ENCODE peak calls at places on chromosome 4, in eight cellular contexts. G, T, N, C, U, B, F and D are unnamed samples.

GRCh38 chr4:52098618-52099017 is 47.5 kb downstream of the SPATA18 start:
- DNase-seq in C (no peak), U (peak), B (no peak), T (no peak), N (no peak), F (no peak), G (peak), D (no peak)

GRCh38 chr4:144376905-144377304 is 236.4 kb upstream of the GYPA start:
- DNase-seq in U (no peak), B (no peak), G (no peak), N (no peak), F (no peak), T (no peak), C (no peak), D (no peak)

GRCh38 chr4:169621754-169622481 is 1.5 kb downstream of the CLCN3 start:
- DNase-seq in T (peak), N (no peak), B (no peak), F (peak), C (no peak), G (peak), U (peak), D (peak)

GRCh38 chr4:42865572-42866189 is 26.8 kb upstream of the GRXCR1 start:
- DNase-seq in F (peak), G (peak), B (peak), N (no peak), U (peak), C (peak), T (peak), D (peak)

GRCh38 chr4:145956288-145956890 is 17.8 kb upstream of the ZNF827 start:
- DNase-seq in N (no peak), G (peak), B (no peak), T (peak), F (peak), C (no peak), U (peak), D (peak)

GRCh38 chr4:15837591-15837990 is 59.5 kb downstream of the CD38 start:
- DNase-seq in C (no peak), T (no peak), U (no peak), F (no peak), G (no peak), B (no peak), N (no peak), D (no peak)

GRCh38 chr4:24419147-24420034 is 165.0 kb downstream of the DHX15 start:
- DNase-seq in B (peak), N (no peak), F (peak), G (peak), C (peak), U (peak), T (peak), D (no peak)

GRCh38 chr4:109214622-109215350 is 87.7 kb downstream of the COL25A1 start:
- DNase-seq in G (no peak), U (no peak), C (no peak), T (peak), B (no peak), F (no peak), N (no peak), D (no peak)

GRCh38 chr4:73870778-73871177 is 1.6 kb downstream of the CXCL1 start:
- DNase-seq in G (no peak), U (peak), C (no peak), B (no peak), N (no peak), T (no peak), F (peak), D (no peak)

GRCh38 chr4:38314663-38315062 is 349.3 kb upstream of the KLF3 start:
- DNase-seq in C (no peak), F (no peak), T (no peak), B (peak), U (peak), G (peak), N (no peak), D (no peak)

GRCh38 chr4:85200106-85200505 is 233.6 kb upstream of the WDFY3 start:
- DNase-seq in T (no peak), G (no peak), U (peak), C (no peak), N (no peak), B (no peak), F (peak), D (no peak)

GRCh38 chr4:168584321-168584771 is 87.5 kb downstream of the PALLD start:
- DNase-seq in F (peak), T (peak), G (no peak), N (no peak), U (peak), C (no peak), B (no peak), D (no peak)

GRCh38 chr4:184887947-184888346 is 62.2 kb upstream of the ACSL1 start:
- DNase-seq in B (no peak), F (no peak), U (no peak), T (no peak), G (no peak), N (no peak), C (no peak), D (no peak)

GRCh38 chr4:90127223-90127705 is at the start of gene CCSER1:
- DNase-seq in B (peak), C (peak), G (no peak), T (peak), U (peak), F (peak), N (peak), D (peak)

GRCh38 chr4:137200322-137200721 is 332.0 kb downstream of the PCDH18 start:
- DNase-seq in G (no peak), B (no peak), C (no peak), F (no peak), T (no peak), U (no peak), N (no peak), D (no peak)

GRCh38 chr4:159860945-159861344 is 758.1 kb downstream of the RAPGEF2 start:
- DNase-seq in N (no peak), C (no peak), F (no peak), B (no peak), T (no peak), U (no peak), G (no peak), D (no peak)

GRCh38 chr4:26124753-26125236 is 196.0 kb upstream of the RBPJ start:
- DNase-seq in F (peak), T (no peak), B (no peak), U (peak), C (no peak), G (no peak), N (no peak), D (peak)

GRCh38 chr4:107800058-107800457 is 24.7 kb upstream of the SGMS2 start:
- DNase-seq in N (no peak), U (no peak), B (no peak), G (no peak), T (no peak), F (no peak), C (no peak), D (no peak)

GRCh38 chr4:7683126-7683703 is 248.5 kb upstream of the PSAPL1 start:
- DNase-seq in N (no peak), T (no peak), C (no peak), G (no peak), U (no peak), F (no peak), B (no peak), D (no peak)

GRCh38 chr4:26141101-26141830 is 179.5 kb upstream of the RBPJ start:
- DNase-seq in G (no peak), F (no peak), N (no peak), U (no peak), C (no peak), B (no peak), T (peak), D (no peak)

GRCh38 chr4:33890841-33891240 is 2353.5 kb downstream of the ARAP2 start:
- DNase-seq in U (no peak), B (no peak), T (no peak), G (no peak), C (no peak), N (no peak), F (peak), D (no peak)